ENCODE peak calls at places on chromosomes 7 and 10, in four cellular contexts. K, P, L and Y are unnamed samples.

GRCh38 chr10:69653561-69653960 is 23.5 kb downstream of the FAM241B start:
- DNase-seq in L (no peak), P (no peak), K (no peak), Y (no peak)

GRCh38 chr7:20798081-20798693 is 11.5 kb upstream of the SP8 start:
- DNase-seq in L (peak), P (peak), K (peak), Y (peak)

GRCh38 chr7:150435390-150436073 is 14.9 kb upstream of the GIMAP8 start:
- DNase-seq in P (no peak), K (no peak), L (no peak), Y (no peak)

GRCh38 chr10:44513592-44513991 is 128.7 kb upstream of the CXCL12 start:
- DNase-seq in K (peak), L (no peak), P (no peak), Y (no peak)

GRCh38 chr7:159119026-159119741 is 25.5 kb downstream of the VIPR2 start:
- DNase-seq in L (no peak), K (no peak), P (no peak), Y (no peak)

GRCh38 chr10:121437596-121437995 is 160.6 kb downstream of the FGFR2 start:
- DNase-seq in K (no peak), L (peak), P (peak), Y (no peak)

GRCh38 chr7:55438765-55439525 is 73.8 kb downstream of the LANCL2 start:
- DNase-seq in L (peak), K (peak), P (no peak), Y (peak)

GRCh38 chr7:158527038-158527437 is 60.6 kb downstream of the PTPRN2 start:
- DNase-seq in K (no peak), P (no peak), L (no peak), Y (no peak)

GRCh38 chr10:77409697-77410471 is 227.7 kb downstream of the KCNMA1 start:
- DNase-seq in L (no peak), K (no peak), P (no peak), Y (peak)

GRCh38 chr7:148211641-148212040 is 378.9 kb upstream of the C7orf33 start:
- DNase-seq in L (no peak), K (no peak), P (no peak), Y (no peak)

GRCh38 chr10:12503311-12503710 is 154.0 kb downstream of the CAMK1D start:
- DNase-seq in K (no peak), P (no peak), L (no peak), Y (no peak)

GRCh38 chr7:15855726-15856125 is 169.2 kb upstream of the MEOX2 start:
- DNase-seq in P (no peak), K (no peak), L (no peak), Y (no peak)

GRCh38 chr7:117186631-117187030 is 136.2 kb downstream of the WNT2 start:
- DNase-seq in K (no peak), P (no peak), L (no peak), Y (no peak)

GRCh38 chr10:127945335-127945734 is 38.4 kb downstream of the PTPRE start:
- DNase-seq in L (no peak), K (peak), P (no peak), Y (peak)

GRCh38 chr7:135074096-135074495 is 73.8 kb upstream of the TMEM140 start:
- DNase-seq in L (no peak), P (no peak), K (no peak), Y (peak)

GRCh38 chr7:48175019-48175418 is 3.8 kb downstream of the ABCA13 start:
- DNase-seq in K (no peak), L (no peak), P (no peak), Y (no peak)

GRCh38 chr10:103504181-103504783 is 10.8 kb downstream of the NEURL1 start:
- DNase-seq in K (peak), L (no peak), P (no peak), Y (peak)

GRCh38 chr7:156143158-156143557 is 330.9 kb upstream of the SHH start:
- DNase-seq in P (no peak), K (no peak), L (no peak), Y (no peak)

GRCh38 chr10:47027108-47027811 is 116.0 kb downstream of the PTPN20 start:
- DNase-seq in P (no peak), K (no peak), L (no peak), Y (no peak)

GRCh38 chr10:50224330-50224952 is 26.9 kb downstream of the ASAH2 start:
- DNase-seq in P (peak), K (peak), L (peak), Y (peak)

GRCh38 chr7:151117565-151117964 is 31.3 kb downstream of the AGAP3 start:
- DNase-seq in P (no peak), L (no peak), K (no peak), Y (no peak)

GRCh38 chr7:85125679-85126078 is 61.2 kb downstream of the SEMA3D start:
- DNase-seq in K (peak), P (no peak), L (no peak), Y (no peak)

GRCh38 chr7:71739520-71740195 is 607.7 kb downstream of the GALNT17 start:
- DNase-seq in L (peak), P (peak), K (no peak), Y (no peak)

GRCh38 chr7:12389089-12389700 is 14.5 kb downstream of the VWDE start:
- DNase-seq in L (peak), P (peak), K (peak), Y (peak)

GRCh38 chr10:99924451-99924850 is 85.3 kb downstream of the DNMBP start:
- DNase-seq in P (no peak), K (no peak), L (no peak), Y (no peak)

GRCh38 chr10:27948191-27948590 is 50.7 kb downstream of the ODAD2 start:
- DNase-seq in K (peak), P (no peak), L (no peak), Y (no peak)

GRCh38 chr7:46990761-46991160 is 591.1 kb downstream of the TNS3 start:
- DNase-seq in P (no peak), L (no peak), K (peak), Y (no peak)

GRCh38 chr10:46248651-46249131 is 38.1 kb upstream of the ANTXRL start:
- DNase-seq in P (no peak), K (no peak), L (no peak), Y (no peak)

GRCh38 chr10:29811751-29812427 is 177.1 kb upstream of the SVIL start:
- DNase-seq in P (no peak), K (peak), L (no peak), Y (peak)

GRCh38 chr7:148706368-148706767 is 7.7 kb downstream of the CUL1 start:
- DNase-seq in L (no peak), K (no peak), P (no peak), Y (no peak)

GRCh38 chr10:117541405-117541908 is 1.1 kb upstream of the EMX2 start:
- DNase-seq in K (peak), P (peak), L (peak), Y (no peak)

GRCh38 chr7:96026606-96027005 is 254.3 kb downstream of the DYNC1I1 start:
- DNase-seq in K (peak), L (no peak), P (no peak), Y (peak)

GRCh38 chr10:88466786-88467185 is 116.3 kb downstream of the RNLS start:
- DNase-seq in P (no peak), L (no peak), K (no peak), Y (no peak)

GRCh38 chr7:132234751-132235150 is 341.5 kb downstream of the PLXNA4 start:
- DNase-seq in P (no peak), K (no peak), L (no peak), Y (no peak)

GRCh38 chr10:89029201-89029600 is 38.6 kb downstream of the FAS start:
- DNase-seq in K (peak), P (no peak), L (no peak), Y (no peak)

GRCh38 chr10:118241229-118242137 is 100.6 kb downstream of the FAM204A start:
- DNase-seq in L (peak), K (peak), P (peak), Y (peak)

GRCh38 chr10:14184841-14185500 is 145.8 kb downstream of the FRMD4A start:
- DNase-seq in K (no peak), L (peak), P (peak), Y (no peak)

GRCh38 chr10:5692476-5693358 is 8.1 kb downstream of the TASOR2 start:
- DNase-seq in L (peak), K (peak), P (peak), Y (no peak)

DNA sequence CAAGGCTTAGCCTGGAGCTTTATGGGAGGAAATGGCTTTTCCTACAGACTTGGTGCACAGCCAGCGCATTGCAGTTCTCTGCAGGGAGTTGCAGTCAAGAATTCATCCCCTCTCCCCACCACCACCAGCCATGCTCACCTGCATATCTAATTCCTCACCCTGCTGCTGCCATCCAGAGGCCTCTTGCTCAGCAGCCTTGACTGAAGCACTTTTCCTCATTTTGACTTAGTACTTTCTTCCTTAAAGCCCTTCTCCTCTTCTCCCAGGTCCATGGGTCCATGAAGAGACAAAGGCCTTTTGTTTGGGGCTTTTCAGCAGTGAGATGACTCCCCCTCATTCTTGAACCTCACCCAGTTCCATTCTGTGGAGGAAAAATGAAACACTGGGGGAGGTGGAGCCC is 39.7 kb upstream of the GPR141 start:
- DNase-seq in P (peak), K (no peak), L (peak), Y (no peak)
- TF ChIP-seq EZH2phosphoT487 in P (no peak), K (no peak), L (no peak), Y (no peak)

DNA sequence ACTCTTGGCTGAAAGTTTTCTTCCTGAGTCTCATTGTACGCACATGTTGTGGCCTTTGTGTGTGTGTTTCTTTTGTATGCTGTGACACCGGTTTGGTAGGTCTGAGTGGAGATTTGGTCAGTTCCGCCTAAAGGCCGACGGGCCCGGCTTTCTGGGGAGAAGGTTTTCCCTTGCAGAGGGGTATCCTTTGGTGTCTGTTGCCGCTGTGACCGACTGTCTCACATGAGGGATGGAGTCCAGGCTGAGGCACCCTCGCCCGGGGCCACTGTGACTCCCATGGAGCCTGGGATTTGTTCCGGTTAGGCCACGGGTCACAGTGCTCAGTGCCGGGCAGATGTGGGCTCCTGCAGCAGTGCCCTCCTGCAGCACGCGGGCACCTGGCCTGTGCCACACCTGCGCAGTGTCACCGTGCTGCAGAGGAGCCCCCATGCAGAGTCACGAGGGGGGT is 19.4 kb downstream of the INPP5A start:
- DNase-seq in K (no peak), P (no peak), L (no peak), Y (no peak)
- H3K27ac ChIP-seq in K (no peak), P (no peak), L (no peak), Y (no peak)

DNA sequence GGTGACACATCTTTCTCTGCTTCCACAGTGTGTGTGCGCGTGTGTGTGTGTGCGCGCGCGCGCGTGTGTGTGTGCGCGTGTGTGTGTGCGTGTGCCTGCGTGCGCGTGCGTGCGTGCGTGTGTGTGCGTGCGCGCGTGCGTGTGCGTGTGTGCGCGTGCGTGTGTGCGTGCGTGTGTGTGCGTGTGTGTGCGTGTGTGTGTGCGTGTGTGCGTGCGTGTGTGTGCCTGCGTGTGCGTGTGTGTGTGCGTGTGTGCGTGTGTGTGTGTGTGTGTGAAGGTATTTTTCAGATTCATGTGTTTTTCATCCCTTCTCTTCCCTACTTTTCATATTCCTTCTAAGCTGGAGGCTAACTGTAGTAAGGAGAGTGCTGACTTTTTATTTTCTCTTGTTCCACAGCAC is 148.5 kb downstream of the CREB5 start:
- DNase-seq in K (no peak), P (no peak), L (no peak), Y (no peak)
- H3K4me2 ChIP-seq in K (no peak), P (no peak), L (no peak), Y (no peak)

DNA sequence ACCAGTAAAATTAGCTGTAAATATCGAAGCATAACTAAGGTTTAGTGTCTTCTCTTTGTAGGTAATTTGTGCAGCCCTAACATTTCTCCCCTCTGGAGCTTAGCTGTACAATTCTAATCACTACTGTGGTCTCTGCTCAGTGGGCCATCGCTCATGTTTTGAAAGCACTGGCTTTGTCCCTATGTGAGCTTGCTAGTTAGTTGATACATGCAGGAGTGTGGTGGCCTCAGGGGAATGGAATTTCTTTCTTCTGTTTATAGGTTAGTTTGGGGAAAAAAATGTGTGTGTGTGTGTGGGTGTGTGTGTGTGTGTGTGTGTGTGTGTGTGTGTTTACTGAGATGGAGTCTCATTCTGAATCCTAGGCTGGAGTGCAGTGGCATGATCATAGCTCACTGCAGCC is 373.1 kb downstream of the DPP6 start:
- DNase-seq in P (no peak), K (no peak), L (peak), Y (no peak)
- TF ChIP-seq EZH2phosphoT487 in P (no peak), K (no peak), L (no peak), Y (no peak)

GRCh38 chr7:50557114-50557513 is 8.1 kb downstream of the DDC start:
- DNase-seq in K (no peak), L (no peak), P (no peak), Y (no peak)

GRCh38 chr7:50554923-50555322 is 10.3 kb downstream of the DDC start:
- DNase-seq in L (no peak), K (no peak), P (no peak), Y (no peak)

GRCh38 chr7:50555594-50556140 is 9.5 kb downstream of the DDC start:
- DNase-seq in P (no peak), K (no peak), L (no peak), Y (peak)

GRCh38 chr7:50554431-50554830 is 10.8 kb downstream of the DDC start:
- DNase-seq in K (no peak), L (no peak), P (no peak), Y (no peak)

DNA sequence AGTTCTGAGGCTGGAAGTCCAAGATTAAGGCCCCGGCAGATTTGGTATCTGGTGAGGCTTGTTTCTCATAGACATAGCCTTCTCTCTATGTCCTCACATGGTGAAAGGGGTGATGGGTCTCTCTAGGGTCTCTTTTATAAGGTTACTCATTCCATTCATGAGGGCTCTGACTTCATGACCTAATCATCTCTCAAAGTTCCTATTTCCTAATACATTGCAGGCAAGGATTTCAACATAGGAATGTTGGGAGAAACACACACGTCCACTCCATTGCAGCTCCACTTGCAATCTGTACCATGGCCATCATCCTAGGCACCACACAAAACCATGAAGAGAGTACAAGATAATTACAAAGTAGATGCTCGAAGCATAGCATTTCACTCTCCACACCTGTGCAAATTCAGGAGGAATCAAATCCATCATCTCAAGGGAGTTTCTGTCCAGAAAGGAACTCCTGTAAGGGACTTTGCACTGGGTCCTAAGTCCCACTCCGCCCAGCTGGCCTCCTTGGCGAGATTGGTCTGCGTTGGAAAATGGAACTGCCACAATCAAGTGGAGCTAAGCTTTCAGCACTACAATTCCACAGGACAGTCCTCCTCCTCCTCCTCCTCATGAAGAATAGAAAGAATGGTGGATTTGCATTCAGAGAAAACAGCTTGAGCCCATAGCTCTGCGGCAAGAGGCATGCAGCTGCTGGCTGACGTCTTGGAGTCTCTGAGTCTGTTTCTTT is 8.8 kb downstream of the DDC start:
- DNase-seq in L (peak), P (no peak), K (peak), Y (no peak)
- H3K27ac ChIP-seq in L (no peak), P (no peak), K (no peak), Y (no peak)

DNA sequence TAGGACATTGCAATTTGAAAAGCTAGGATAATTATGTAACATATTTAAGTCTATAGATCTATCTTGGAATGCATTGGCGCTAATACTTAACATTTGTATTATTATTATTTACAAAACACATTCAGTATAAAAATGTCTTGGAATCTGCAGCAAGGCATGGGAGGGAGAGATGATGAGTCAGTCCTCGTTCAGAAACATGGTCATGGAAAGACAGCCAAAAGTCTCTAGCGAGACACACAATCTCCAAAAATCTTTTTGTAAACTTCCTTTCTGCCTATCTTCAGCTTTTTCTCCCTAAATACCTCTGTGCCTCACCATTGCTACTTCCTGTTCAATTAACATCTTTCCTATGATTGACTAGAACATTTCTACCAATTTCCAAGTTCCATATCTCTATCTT is 188.4 kb upstream of the CACNA2D1 start:
- DNase-seq in L (no peak), K (peak), P (no peak), Y (peak)
- H3K4me2 ChIP-seq in L (no peak), K (peak), P (no peak), Y (no peak)

DNA sequence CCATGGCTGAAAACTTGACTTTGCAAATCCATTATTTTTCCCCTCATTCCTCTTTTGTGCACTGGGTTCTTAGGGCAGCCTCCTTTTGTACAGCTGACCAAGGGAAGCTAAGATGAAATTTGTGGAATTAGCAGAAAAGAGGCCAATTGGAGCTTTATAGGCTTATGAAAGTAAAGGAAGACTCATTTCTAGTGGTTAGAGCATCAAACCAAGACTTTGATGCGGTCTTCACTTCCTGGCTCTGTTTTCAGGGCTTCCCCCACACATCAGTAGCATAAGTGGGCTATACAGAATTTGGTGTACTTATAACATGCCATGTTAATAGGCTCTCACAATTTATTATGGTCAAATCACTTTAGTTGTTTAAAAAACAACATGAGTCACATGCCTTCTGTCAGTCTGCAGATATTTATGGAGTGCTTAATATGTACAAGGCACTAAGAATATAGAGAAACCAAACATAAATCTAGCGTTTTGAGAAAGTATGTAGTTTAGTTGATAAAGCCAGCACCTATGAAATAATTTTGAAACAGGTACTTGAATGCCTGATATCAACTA is 5.7 kb downstream of the AUTS2 start:
- DNase-seq in L (no peak), P (no peak), K (no peak), Y (no peak)
- TF ChIP-seq EZH2phosphoT487 in L (no peak), P (no peak), K (no peak), Y (no peak)

GRCh38 chr10:95355241-95355779 is 64.5 kb upstream of the PDLIM1 start:
- DNase-seq in K (no peak), L (no peak), P (no peak), Y (no peak)
- H3K27ac ChIP-seq in K (no peak), L (no peak), P (no peak), Y (no peak)